ENCODE peak calls at places on chromosomes 5 and 9, in nine cellular contexts. Y is K562, C is psoas muscle, H is colonic mucosa, A is neuronal stem cell, X is pancreas, O is osteoblast, V is body of pancreas, B is neural progenitor cell. W is an unnamed sample. For H3K4me1, the result is how much of the 10 kb centered on the place peaks cover.

GRCh38 chr5:135269828-135270545 is 129.0 kb downstream of the MACROH2A1 start:
- DNase-seq in Y (no peak), C (peak), H (no peak), A (no peak), X (no peak), O (peak), V (no peak), B (no peak), W (no peak)

GRCh38 chr5:141050622-141051525 is at the start of gene PCDHB1:
- DNase-seq in Y (no peak), C (no peak), H (no peak), A (peak), X (no peak), O (peak), V (peak), B (peak), W (peak)

GRCh38 chr5:74465724-74466123 is 174.8 kb downstream of the ENC1 start:
- DNase-seq in Y (no peak), C (no peak), H (no peak), A (no peak), X (no peak), O (no peak), V (no peak), B (no peak), W (no peak)

GRCh38 chr9:138112791-138113600 is 235.4 kb downstream of the CACNA1B start:
- DNase-seq in Y (no peak), C (no peak), H (no peak), A (no peak), X (no peak), O (peak), V (no peak), B (no peak), W (no peak)

GRCh38 chr9:129688285-129689043 is 23.0 kb downstream of the PRRX2 start:
- DNase-seq in Y (no peak), C (no peak), H (no peak), A (no peak), X (no peak), O (peak), V (no peak), B (no peak), W (no peak)

GRCh38 chr5:75335952-75336624 is 932 bp upstream of the HMGCR start:
- DNase-seq in Y (peak), C (no peak), H (peak), A (peak), X (no peak), O (peak), V (peak), B (no peak), W (peak)

GRCh38 chr9:136981588-136982231 is 1.1 kb upstream of the LCNL1 start:
- DNase-seq in Y (no peak), C (no peak), H (no peak), A (no peak), X (peak), O (no peak), V (no peak), B (no peak), W (peak)

GRCh38 chr5:150163547-150164059 is 3.0 kb upstream of the CDX1 start:
- DNase-seq in Y (peak), C (peak), H (peak), A (no peak), X (no peak), O (peak), V (no peak), B (no peak), W (no peak)

GRCh38 chr9:101235105-101235866 is 149.5 kb downstream of the BAAT start:
- DNase-seq in Y (no peak), C (no peak), H (no peak), A (peak), X (no peak), O (no peak), V (no peak), B (peak), W (peak)

GRCh38 chr5:146744358-146744757 is 134.2 kb downstream of the PPP2R2B start:
- DNase-seq in Y (no peak), C (no peak), H (no peak), A (peak), X (no peak), O (no peak), V (no peak), B (peak), W (peak)

GRCh38 chr9:136089697-136090045 is 5.4 kb downstream of the NACC2 start:
- DNase-seq in Y (no peak), C (no peak), H (no peak), A (no peak), X (no peak), O (peak), V (no peak), B (no peak), W (no peak)

GRCh38 chr9:36191290-36191645 is 547 bp downstream of the CLTA start:
- DNase-seq in Y (no peak), C (no peak), H (peak), A (no peak), X (no peak), O (peak), V (peak), B (peak), W (peak)

GRCh38 chr5:134463991-134464760 is 52.5 kb upstream of the CDKN2AIPNL start:
- DNase-seq in Y (no peak), C (no peak), H (no peak), A (no peak), X (no peak), O (no peak), V (no peak), B (no peak), W (no peak)

GRCh38 chr5:38892363-38892762 is 46.6 kb downstream of the OSMR start:
- DNase-seq in Y (no peak), C (no peak), H (no peak), A (no peak), X (no peak), O (no peak), V (no peak), B (no peak), W (no peak)

GRCh38 chr5:150023136-150023535 is 22.6 kb downstream of the HMGXB3 start:
- DNase-seq in Y (no peak), C (no peak), H (no peak), A (no peak), X (no peak), O (no peak), V (no peak), B (no peak), W (no peak)

GRCh38 chr5:56350595-56351170 is 117.6 kb upstream of the ANKRD55 start:
- DNase-seq in Y (peak), C (peak), H (peak), A (no peak), X (no peak), O (peak), V (peak), B (no peak), W (peak)

GRCh38 chr5:175741556-175741955 is 83.7 kb downstream of the HRH2 start:
- DNase-seq in Y (no peak), C (no peak), H (no peak), A (no peak), X (no peak), O (no peak), V (no peak), B (no peak), W (no peak)

GRCh38 chr9:121717141-121717749 is 65.8 kb downstream of the DAB2IP start:
- DNase-seq in Y (no peak), C (no peak), H (no peak), A (no peak), X (no peak), O (peak), V (no peak), B (no peak), W (no peak)
- H3K4me1 ChIP-seq in Y (under half), C (half or more), H (under half), A (under half), X (under half), O (under half), V (under half), B (under half), W (under half)

DNA sequence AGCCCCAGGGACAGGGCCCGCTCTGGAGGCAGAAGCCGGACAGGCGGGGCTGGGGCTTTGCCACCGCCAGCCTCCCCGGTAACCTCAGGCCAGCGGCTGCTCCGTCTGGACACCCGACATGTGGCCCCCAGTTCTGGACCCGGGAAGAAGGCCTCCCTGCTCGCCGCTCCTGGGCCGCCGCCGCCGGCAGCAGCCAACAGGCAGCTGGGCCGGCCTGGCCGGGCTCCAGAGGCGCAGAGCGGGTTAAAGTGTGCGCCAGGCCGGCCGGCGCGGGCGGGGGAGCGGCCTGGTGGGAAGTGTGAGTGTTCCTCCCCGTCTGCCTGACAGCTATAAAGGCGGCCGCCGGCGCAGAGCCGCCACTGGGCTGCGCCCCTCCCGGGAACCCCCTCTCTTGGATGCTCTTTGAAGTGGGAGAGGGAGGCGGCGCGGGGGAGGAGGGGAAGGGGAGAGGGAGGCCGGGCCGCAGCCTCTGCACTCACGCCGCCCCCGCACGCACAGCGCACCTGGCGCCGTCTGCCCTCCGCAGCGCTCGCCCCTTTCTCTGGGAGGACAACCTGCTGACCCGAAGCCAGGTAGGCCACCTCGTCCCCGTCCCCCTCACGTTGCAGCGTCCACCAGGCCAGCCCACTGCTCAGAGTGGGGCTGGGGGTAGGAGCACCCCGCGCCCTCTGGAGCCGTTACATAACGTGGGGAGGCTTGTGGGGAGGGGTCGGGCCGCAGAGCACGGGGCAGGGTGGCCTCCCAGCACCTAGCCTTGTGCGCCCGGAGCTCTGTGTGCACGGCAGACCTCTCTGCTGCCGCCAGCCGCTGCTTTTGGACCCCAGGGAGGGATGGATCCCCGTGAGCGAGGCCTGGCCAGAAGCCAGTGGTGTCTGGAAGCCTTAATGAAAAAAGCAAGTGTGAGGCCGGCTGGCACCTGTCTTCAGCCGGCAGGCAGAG is at the start of gene ADAMTSL2:
- DNase-seq in Y (peak), C (peak), H (peak), A (peak), X (peak), O (peak), V (peak), B (peak), W (peak)
- H3K4me3 ChIP-seq in Y (no peak), C (peak), H (peak), A (peak), X (peak), O (peak), V (no peak), B (peak), W (peak)

DNA sequence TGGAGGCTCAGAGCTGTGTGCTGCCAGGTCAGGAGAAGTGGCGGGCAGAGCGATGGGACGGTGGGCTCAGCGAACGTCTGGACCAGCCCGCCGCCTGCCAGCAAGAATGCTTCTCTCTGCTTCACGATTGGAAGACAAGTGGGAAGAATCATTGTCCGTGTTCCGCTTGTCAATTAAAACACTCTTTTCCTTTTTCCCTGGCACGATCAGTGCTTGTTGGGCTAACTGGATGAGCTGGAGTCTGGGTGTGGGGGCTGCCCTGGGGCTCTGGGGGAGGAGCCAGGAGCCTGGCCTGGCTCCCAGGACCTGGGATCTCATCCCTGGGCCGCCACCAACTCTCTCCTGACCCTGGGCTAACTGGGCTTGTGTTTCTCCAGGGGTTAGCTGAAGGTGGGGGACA is 1.7 kb downstream of the COL5A1 start:
- DNase-seq in Y (no peak), C (peak), H (no peak), A (no peak), X (no peak), O (peak), V (no peak), B (peak), W (peak)
- H3K27ac ChIP-seq in Y (no peak), C (peak), H (peak), A (no peak), X (no peak), O (peak), V (no peak), B (no peak), W (no peak)

GRCh38 chr5:14258840-14259239 is 115.7 kb downstream of the TRIO start:
- DNase-seq in Y (no peak), C (no peak), H (no peak), A (peak), X (no peak), O (no peak), V (no peak), B (peak), W (no peak)

GRCh38 chr5:14256756-14257393 is 113.7 kb downstream of the TRIO start:
- DNase-seq in Y (no peak), C (no peak), H (no peak), A (no peak), X (no peak), O (no peak), V (no peak), B (no peak), W (no peak)

GRCh38 chr5:14254686-14255085 is 111.5 kb downstream of the TRIO start:
- DNase-seq in Y (no peak), C (no peak), H (no peak), A (no peak), X (no peak), O (no peak), V (no peak), B (no peak), W (no peak)

GRCh38 chr5:14257995-14258403 is 114.9 kb downstream of the TRIO start:
- DNase-seq in Y (no peak), C (no peak), H (no peak), A (no peak), X (no peak), O (no peak), V (no peak), B (no peak), W (no peak)

DNA sequence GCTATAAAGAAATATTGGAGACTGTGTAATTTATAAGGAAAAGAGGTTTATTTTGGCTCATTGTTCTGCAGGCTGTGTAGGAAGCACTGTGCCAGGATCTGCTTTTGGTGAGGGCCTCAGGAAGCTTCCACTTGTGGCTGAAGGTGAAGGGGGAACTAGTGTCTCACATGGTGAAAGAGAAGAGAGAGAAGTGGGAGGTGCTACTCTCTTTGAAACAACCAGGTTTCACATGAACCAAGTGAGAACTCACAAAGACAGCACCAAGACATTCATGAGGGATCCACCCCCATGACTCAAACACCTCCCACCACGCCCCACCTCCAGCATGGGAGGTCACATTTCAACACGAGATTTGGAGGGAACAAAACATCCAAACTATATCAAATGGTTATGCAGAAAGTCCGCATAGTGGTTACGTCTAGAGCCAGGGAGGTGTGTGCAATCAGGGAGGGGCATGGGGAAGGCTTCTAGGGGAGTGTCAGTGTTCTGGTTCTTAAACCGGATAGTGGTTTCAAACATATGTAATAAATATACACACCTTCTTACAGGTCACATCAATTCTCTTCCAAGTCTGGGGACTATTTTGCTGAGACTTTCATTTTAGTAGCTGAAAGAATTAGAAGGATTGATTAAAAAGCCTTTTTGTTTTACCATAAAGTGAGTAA is 113.0 kb downstream of the TRIO start:
- DNase-seq in Y (no peak), C (no peak), H (no peak), A (no peak), X (no peak), O (no peak), V (no peak), B (no peak), W (no peak)
- H3K4me1 ChIP-seq in Y (under half), C (under half), H (under half), A (under half), X (under half), O (under half), V (under half), B (half or more), W (under half)

DNA sequence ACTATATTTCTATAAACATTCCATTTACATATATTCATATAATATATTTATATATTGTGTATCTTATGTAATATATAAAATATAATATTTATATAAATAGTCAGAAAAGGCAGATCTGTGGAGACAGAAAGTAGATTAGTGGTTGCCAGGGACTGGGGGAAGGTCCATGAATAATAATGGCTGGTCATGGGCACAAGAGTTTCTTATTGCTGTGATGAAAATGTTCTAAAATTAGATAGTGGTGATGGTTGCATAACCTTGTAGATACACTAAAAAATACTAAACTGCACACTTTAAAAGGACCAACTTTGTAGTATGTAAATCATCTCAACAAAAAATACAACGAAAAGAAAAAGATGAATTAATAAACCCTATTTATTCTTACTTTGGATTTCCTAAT is 47.3 kb downstream of the NUP155 start:
- DNase-seq in Y (no peak), C (no peak), H (no peak), A (no peak), X (no peak), O (no peak), V (no peak), B (no peak), W (no peak)
- H3K4me3 ChIP-seq in Y (no peak), C (no peak), H (no peak), A (no peak), X (no peak), O (no peak), V (no peak), B (no peak), W (no peak)

GRCh38 chr5:124536333-124536732 is 210.1 kb downstream of the ZNF608 start:
- DNase-seq in Y (no peak), C (no peak), H (no peak), A (no peak), X (no peak), O (no peak), V (no peak), B (no peak), W (peak)
- H3K27ac ChIP-seq in Y (no peak), C (no peak), H (no peak), A (no peak), X (no peak), O (no peak), V (no peak), B (no peak), W (no peak)

GRCh38 chr9:92600075-92600741 is 64.4 kb upstream of the ECM2 start:
- DNase-seq in Y (no peak), C (no peak), H (no peak), A (no peak), X (no peak), O (no peak), V (no peak), B (no peak), W (no peak)

GRCh38 chr9:92605224-92605623 is 64.7 kb downstream of the IPPK start:
- DNase-seq in Y (no peak), C (no peak), H (no peak), A (no peak), X (no peak), O (no peak), V (no peak), B (no peak), W (no peak)

GRCh38 chr9:92600742-92601261 is 65.0 kb upstream of the ECM2 start:
- DNase-seq in Y (no peak), C (no peak), H (no peak), A (no peak), X (no peak), O (peak), V (no peak), B (no peak), W (no peak)

GRCh38 chr9:92603990-92604389 is 65.9 kb downstream of the IPPK start:
- DNase-seq in Y (no peak), C (no peak), H (no peak), A (no peak), X (no peak), O (no peak), V (no peak), B (no peak), W (no peak)

DNA sequence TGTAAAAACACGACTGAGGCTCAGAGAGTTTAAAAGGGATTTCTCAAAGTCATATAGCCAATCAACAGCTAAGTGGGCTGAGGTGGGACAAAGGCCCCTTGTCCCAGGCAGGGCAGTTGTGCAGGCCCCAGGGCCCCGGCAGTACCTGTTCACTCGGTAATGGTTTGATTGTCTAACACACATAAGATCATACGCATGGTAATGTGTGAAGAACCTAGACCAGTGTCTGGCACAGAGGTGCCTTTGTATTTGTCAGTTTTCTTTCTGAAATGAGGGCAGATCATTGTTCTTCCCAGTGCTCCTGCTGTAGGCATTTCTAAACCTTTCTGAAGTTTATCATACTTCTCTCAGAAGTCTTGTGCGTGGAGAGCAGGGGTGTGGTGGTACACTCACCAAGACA is 66.8 kb downstream of the IPPK start:
- DNase-seq in Y (no peak), C (no peak), H (no peak), A (no peak), X (no peak), O (no peak), V (no peak), B (no peak), W (no peak)
- H3K4me1 ChIP-seq in Y (under half), C (under half), H (under half), A (under half), X (under half), O (under half), V (under half), B (under half), W (under half)